ENCODE peak calls at places on chromosomes 5 and 9, in six cellular contexts. G is PC-3, D is GM23248, C is GM23338, F is SK-N-SH, R is HepG2. M is an unnamed sample.

GRCh38 chr5:144100702-144101101 is 69.8 kb downstream of the YIPF5 start:
- DNase-seq in G (no peak), D (no peak), C (no peak), F (no peak), R (no peak), M (no peak)

GRCh38 chr9:128553695-128554094 is 1.3 kb downstream of the SPTAN1 start:
- DNase-seq in G (peak; percentile 25), D (peak; percentile 92), C (no peak), F (no peak), R (no peak), M (peak; percentile 86)

GRCh38 chr5:72355706-72356299 is 35.6 kb downstream of the PTCD2 start:
- DNase-seq in G (peak; percentile 61), D (peak; percentile 53), C (peak; percentile 61), F (peak; percentile 45), R (no peak), M (peak; percentile 22)

GRCh38 chr9:105191508-105192118 is 52.8 kb upstream of the SLC44A1 start:
- DNase-seq in G (peak; percentile 87), D (peak; percentile 70), C (no peak), F (no peak), R (peak; percentile 95), M (no peak)

GRCh38 chr5:177458912-177459350 is 12.3 kb downstream of the PRR7 start:
- DNase-seq in G (peak; percentile 34), D (peak; percentile 70), C (peak; percentile 61), F (peak; percentile 79), R (no peak), M (peak; percentile 45)

GRCh38 chr5:11675198-11675597 is 229.0 kb downstream of the CTNND2 start:
- DNase-seq in G (no peak), D (no peak), C (no peak), F (no peak), R (no peak), M (no peak)

GRCh38 chr5:143147382-143147781 is 256.1 kb downstream of the NR3C1 start:
- DNase-seq in G (no peak), D (no peak), C (no peak), F (no peak), R (no peak), M (no peak)

GRCh38 chr5:38396766-38397165 is 138.4 kb downstream of the EGFLAM start:
- DNase-seq in G (no peak), D (no peak), C (no peak), F (no peak), R (no peak), M (no peak)

GRCh38 chr5:79702606-79703380 is 13.2 kb downstream of the CMYA5 start:
- DNase-seq in G (peak; percentile 34), D (peak; percentile 68), C (peak; percentile 60), F (peak; percentile 62), R (peak; percentile 10), M (no peak)

GRCh38 chr9:38715684-38716083 is 4.2 kb downstream of the FAM240B start:
- DNase-seq in G (no peak), D (no peak), C (no peak), F (no peak), R (no peak), M (no peak)

GRCh38 chr5:180636016-180636402 is 13.4 kb downstream of the FLT4 start:
- DNase-seq in G (no peak), D (no peak), C (no peak), F (no peak), R (no peak), M (no peak)

GRCh38 chr5:83877911-83878706 is 157.5 kb upstream of the HAPLN1 start:
- DNase-seq in G (peak; percentile 2), D (peak; percentile 27), C (no peak), F (no peak), R (no peak), M (peak; percentile 59)

GRCh38 chr5:173499471-173500212 is 116.8 kb downstream of the BOD1 start:
- DNase-seq in G (no peak), D (no peak), C (no peak), F (no peak), R (peak; percentile 77), M (no peak)

GRCh38 chr9:105157178-105157583 is 87.3 kb upstream of the SLC44A1 start:
- DNase-seq in G (peak; percentile 67), D (peak; percentile 84), C (peak; percentile 65), F (peak; percentile 76), R (peak; percentile 24), M (peak; percentile 77)

GRCh38 chr5:5409151-5409810 is 13.2 kb upstream of the ICE1 start:
- DNase-seq in G (peak; percentile 43), D (no peak), C (peak; percentile 62), F (no peak), R (no peak), M (peak; percentile 20)

GRCh38 chr5:21654-22233 is 70.2 kb upstream of the PLEKHG4B start:
- DNase-seq in G (peak; percentile 62), D (peak; percentile 51), C (peak; percentile 37), F (peak; percentile 59), R (no peak), M (peak; percentile 18)

GRCh38 chr5:173258466-173258865 is 23.5 kb upstream of the NKX2-5 start:
- DNase-seq in G (no peak), D (no peak), C (no peak), F (no peak), R (no peak), M (no peak)

GRCh38 chr5:175686396-175686795 is 28.5 kb downstream of the HRH2 start:
- DNase-seq in G (no peak), D (no peak), C (no peak), F (no peak), R (no peak), M (no peak)

GRCh38 chr5:64207978-64208377 is 42.3 kb downstream of the RNF180 start:
- DNase-seq in G (peak; percentile 70), D (peak; percentile 44), C (peak; percentile 29), F (no peak), R (peak; percentile 8), M (peak; percentile 3)

GRCh38 chr9:113854310-113854709 is 21.8 kb upstream of the ZNF618 start:
- DNase-seq in G (no peak), D (no peak), C (peak; percentile 7), F (no peak), R (no peak), M (no peak)

GRCh38 chr5:7078901-7079300 is 317.0 kb upstream of the ADCY2 start:
- DNase-seq in G (peak; percentile 25), D (peak; percentile 5), C (peak; percentile 83), F (peak; percentile 10), R (no peak), M (no peak)

GRCh38 chr5:97406950-97407676 is 224.1 kb upstream of the RIOK2 start:
- DNase-seq in G (no peak), D (no peak), C (no peak), F (no peak), R (no peak), M (no peak)

GRCh38 chr9:14132798-14133197 is 181.1 kb downstream of the NFIB start:
- DNase-seq in G (no peak), D (no peak), C (no peak), F (no peak), R (no peak), M (no peak)

GRCh38 chr5:172144291-172144815 is 43.7 kb downstream of the STK10 start:
- DNase-seq in G (no peak), D (peak; percentile 33), C (no peak), F (peak; percentile 68), R (peak; percentile 67), M (peak; percentile 41)

DNA sequence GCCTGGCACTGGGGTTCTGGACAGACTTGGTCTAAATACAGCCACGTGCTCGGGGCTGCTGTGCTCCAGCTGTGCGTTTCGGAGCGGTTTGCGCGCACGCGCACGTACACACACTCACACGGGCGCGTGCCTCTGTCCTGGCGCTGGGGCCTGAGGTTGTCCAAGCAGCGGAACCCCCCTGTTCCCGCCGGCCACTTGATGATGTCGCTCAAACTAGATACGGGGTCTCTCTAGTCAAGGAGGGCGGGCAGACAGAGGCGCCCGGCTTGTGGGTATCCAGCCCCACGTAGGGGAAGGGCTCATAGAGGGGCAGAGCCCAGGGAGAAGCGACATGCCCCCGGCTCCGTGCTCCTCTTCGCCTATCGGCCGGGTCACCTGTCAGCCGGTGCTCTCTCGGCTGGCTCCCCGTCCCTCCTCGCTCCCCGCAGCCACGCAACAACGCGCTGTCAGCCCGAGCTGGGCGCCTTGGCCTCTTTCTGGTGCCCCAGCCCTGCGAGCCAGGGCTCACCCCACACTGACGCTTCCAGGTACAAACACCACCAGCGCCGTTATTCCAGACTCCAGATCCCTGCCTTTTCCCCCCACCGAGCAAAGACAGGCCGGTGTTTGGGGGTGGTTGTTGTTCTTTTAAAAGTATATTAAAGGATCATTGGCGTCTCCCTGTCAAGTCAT is 8.8 kb downstream of the NR2F1-AS1 start:
- DNase-seq in G (no peak), D (peak; percentile 55), C (peak; percentile 58), F (no peak), R (no peak), M (no peak)
- H3K4me2 ChIP-seq in G (no peak overlapping the region), D (peak overlapping the region; percentile 62), C (peak overlapping the region; percentile 90), F (no peak overlapping the region), R (peak overlapping the region; percentile 63), M (peak overlapping the region; percentile 34)

GRCh38 chr5:1502046-1502736 is 21.6 kb downstream of the LPCAT1 start:
- DNase-seq in G (no peak), D (no peak), C (peak; percentile 43), F (no peak), R (no peak), M (no peak)
- H3K4me2 ChIP-seq in G (no peak overlapping the region), D (no peak overlapping the region), C (no peak overlapping the region), F (no peak overlapping the region), R (no peak overlapping the region), M (no peak overlapping the region)

GRCh38 chr5:116374434-116374852 is 200.2 kb downstream of the SEMA6A start:
- DNase-seq in G (no peak), D (no peak), C (no peak), F (no peak), R (no peak), M (no peak)
- H3K4me2 ChIP-seq in G (no peak overlapping the region), D (no peak overlapping the region), C (no peak overlapping the region), F (no peak overlapping the region), R (no peak overlapping the region), M (no peak overlapping the region)

GRCh38 chr9:24351258-24351657 is 194.4 kb downstream of the IZUMO3 start:
- DNase-seq in G (no peak), D (no peak), C (no peak), F (no peak), R (no peak), M (no peak)

GRCh38 chr9:24351952-24352351 is 193.7 kb downstream of the IZUMO3 start:
- DNase-seq in G (no peak), D (no peak), C (no peak), F (no peak), R (no peak), M (no peak)
- H3K4me2 ChIP-seq in G (no peak overlapping the region), D (no peak overlapping the region), C (no peak overlapping the region), F (no peak overlapping the region), R (no peak overlapping the region), M (no peak overlapping the region)

DNA sequence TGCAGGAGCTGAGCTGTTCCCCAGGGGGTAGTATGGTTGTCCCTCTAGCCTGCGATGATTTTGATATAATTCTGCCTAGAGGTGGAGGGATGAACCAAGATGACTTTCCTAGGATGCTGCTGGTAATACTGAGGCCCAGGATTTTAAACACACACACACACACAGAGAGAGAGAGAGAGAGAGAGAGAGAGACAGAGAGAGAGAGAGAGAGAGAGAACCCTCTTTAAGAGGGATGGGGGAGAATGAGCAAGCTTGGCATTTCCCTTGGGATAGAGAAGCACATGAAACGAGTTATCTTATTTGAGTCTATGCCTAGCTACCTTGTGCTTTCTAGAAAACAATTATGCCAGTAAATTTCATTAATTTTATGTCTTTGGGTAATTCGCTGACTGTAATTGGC is 338.4 kb downstream of the ARHGEF28 start:
- DNase-seq in G (no peak), D (no peak), C (no peak), F (no peak), R (no peak), M (no peak)
- H3K4me2 ChIP-seq in G (no peak overlapping the region), D (no peak overlapping the region), C (no peak overlapping the region), F (no peak overlapping the region), R (no peak overlapping the region), M (no peak overlapping the region)